ENCODE peak calls at places on chromosomes 2 and 18, in seven cellular contexts. I is IMR-90, N is mesenchymal stem cell, J is kidney, M is GM23248, K is right atrium auricular region, V is H1. Y is an unnamed sample. For H3K4me1 and H3K36me3, the result is how much of the 10 kb centered on the place peaks cover.

GRCh38 chr2:128986867-128987268 is 668.2 kb upstream of the HS6ST1 start:
- DNase-seq in I (no peak), M (no peak), V (no peak), J (no peak), N (no peak), K (no peak), Y (no peak)

GRCh38 chr18:5600376-5601071 is 56.7 kb upstream of the EPB41L3 start:
- DNase-seq in I (peak), M (peak), J (no peak), V (no peak), N (no peak), K (no peak), Y (no peak)

GRCh38 chr18:33154049-33154448 is 286.5 kb downstream of the CCDC178 start:
- DNase-seq in M (no peak), V (no peak), I (no peak), N (no peak), K (no peak), J (no peak), Y (no peak)

GRCh38 chr2:65351234-65351947 is 81.0 kb downstream of the SPRED2 start:
- DNase-seq in J (no peak), I (peak), K (no peak), V (no peak), M (peak), N (peak), Y (no peak)

GRCh38 chr2:216447293-216447692 is 35.0 kb downstream of the SMARCAL1 start:
- DNase-seq in V (no peak), J (no peak), N (no peak), M (no peak), K (no peak), I (no peak), Y (no peak)

GRCh38 chr2:192278701-192279100 is 84.0 kb upstream of the TMEFF2 start:
- DNase-seq in V (no peak), J (no peak), I (no peak), K (no peak), N (no peak), M (no peak), Y (no peak)

GRCh38 chr2:172865422-172865821 is 129.8 kb downstream of the RAPGEF4 start:
- DNase-seq in M (peak), N (no peak), I (peak), V (no peak), J (no peak), K (no peak), Y (no peak)

GRCh38 chr2:47485751-47486300 is 82.9 kb downstream of the MSH2 start:
- DNase-seq in M (peak), J (no peak), N (no peak), V (no peak), K (no peak), I (peak), Y (no peak)

GRCh38 chr2:112075490-112076260 is 20.6 kb downstream of the TMEM87B start:
- DNase-seq in K (no peak), V (no peak), M (peak), N (no peak), I (peak), J (no peak), Y (peak)

GRCh38 chr2:41194235-41194634 is 742.3 kb upstream of the SLC8A1 start:
- DNase-seq in I (peak), M (peak), K (peak), V (no peak), J (peak), N (peak), Y (no peak)

GRCh38 chr2:239711911-239712570 is 311.2 kb upstream of the HDAC4 start:
- DNase-seq in M (no peak), I (no peak), K (no peak), V (no peak), J (peak), N (no peak), Y (no peak)

GRCh38 chr2:154437104-154437503 is 261.4 kb upstream of the KCNJ3 start:
- DNase-seq in K (no peak), M (no peak), I (no peak), J (no peak), V (no peak), N (no peak), Y (no peak)

GRCh38 chr2:74514368-74515270 is at the start of gene TLX2:
- DNase-seq in V (no peak), K (no peak), I (no peak), M (peak), N (no peak), J (peak), Y (no peak)

GRCh38 chr2:202632682-202633081 is 2.1 kb upstream of the FAM117B start:
- DNase-seq in N (no peak), M (peak), V (no peak), K (peak), J (no peak), I (peak), Y (no peak)

GRCh38 chr2:218902427-218902826 is 21.8 kb downstream of the WNT10A start:
- DNase-seq in V (no peak), M (no peak), N (no peak), J (no peak), K (no peak), I (no peak), Y (no peak)

GRCh38 chr2:226300487-226300886 is 499.1 kb downstream of the IRS1 start:
- DNase-seq in J (no peak), I (no peak), V (no peak), N (no peak), K (no peak), M (no peak), Y (no peak)

GRCh38 chr18:5512191-5512590 is 31.6 kb downstream of the EPB41L3 start:
- DNase-seq in I (no peak), V (no peak), N (no peak), K (no peak), M (no peak), J (no peak), Y (no peak)

GRCh38 chr2:199128476-199129214 is 329.1 kb downstream of the SATB2 start:
- DNase-seq in J (no peak), I (no peak), M (peak), N (no peak), K (no peak), V (no peak), Y (no peak)

GRCh38 chr2:239762742-239763269 is 262.3 kb downstream of the NDUFA10 start:
- DNase-seq in I (no peak), J (no peak), V (no peak), N (no peak), M (peak), K (no peak), Y (no peak)

GRCh38 chr2:47438084-47438483 is 35.1 kb downstream of the MSH2 start:
- DNase-seq in I (no peak), M (no peak), J (no peak), V (no peak), N (no peak), K (no peak), Y (no peak)

GRCh38 chr2:111944536-111945210 is 46.3 kb downstream of the MERTK start:
- DNase-seq in V (no peak), K (no peak), N (no peak), M (no peak), I (no peak), J (no peak), Y (no peak)

GRCh38 chr18:21830533-21830932 is 89.9 kb downstream of the MIB1 start:
- DNase-seq in K (no peak), I (no peak), M (no peak), J (no peak), N (no peak), V (no peak), Y (no peak)

GRCh38 chr2:75788154-75788553 is 77.4 kb upstream of the GCFC2 start:
- DNase-seq in J (no peak), N (no peak), M (no peak), I (no peak), V (no peak), K (no peak), Y (no peak)

GRCh38 chr18:60982296-60982695 is 350.9 kb upstream of the CDH20 start:
- DNase-seq in K (no peak), N (no peak), M (no peak), V (no peak), I (no peak), J (no peak), Y (no peak)

GRCh38 chr2:9944330-9944758 is 7.1 kb upstream of the GRHL1 start:
- DNase-seq in K (no peak), N (no peak), V (no peak), J (peak), M (peak), I (no peak), Y (no peak)
- H3K4me1 ChIP-seq in K (under half), N (under half), V (under half), J (under half), M (under half), I (under half), Y (under half)

DNA sequence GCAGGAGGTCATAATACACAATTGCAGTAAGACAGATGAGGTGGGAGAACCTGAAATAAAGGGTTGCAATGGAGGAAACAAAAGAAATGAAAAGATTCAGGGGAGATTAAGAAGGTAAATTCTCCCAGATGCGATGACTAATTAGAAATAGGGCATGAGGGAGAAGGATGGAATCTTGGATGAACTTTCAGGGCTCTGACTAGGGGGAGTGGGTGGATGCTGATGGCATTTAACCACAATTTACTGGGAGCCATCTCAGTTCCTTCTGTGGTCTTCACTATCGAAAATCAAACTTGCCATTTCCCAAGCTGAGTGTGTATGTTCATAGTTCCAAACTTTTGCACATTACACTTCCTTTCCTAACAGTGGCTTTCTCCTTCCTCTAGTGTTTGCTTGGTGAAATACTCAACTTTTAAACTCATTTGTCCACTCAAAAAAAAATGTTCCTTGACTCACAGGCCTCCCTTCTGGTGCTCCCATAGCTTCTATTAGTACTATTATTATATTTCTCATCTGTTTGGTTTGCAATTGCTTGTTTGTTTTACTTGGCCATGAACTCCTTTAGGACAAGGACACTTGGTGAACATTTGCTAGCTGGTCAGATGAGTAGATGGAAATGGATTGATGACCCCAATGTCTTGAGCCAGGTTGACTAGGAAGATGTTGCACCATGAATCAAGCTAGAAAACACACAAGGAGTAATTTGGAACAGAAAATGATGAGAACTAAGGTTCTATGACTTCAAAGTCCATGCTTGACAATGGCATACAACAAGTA is 178.5 kb downstream of the DIS3L2 start:
- DNase-seq in N (no peak), J (no peak), M (peak), K (no peak), V (no peak), I (peak), Y (no peak)
- H3K36me3 ChIP-seq in N (under half), J (under half), M (under half), K (under half), V (under half), I (under half), Y (under half)

GRCh38 chr2:60517441-60517840 is 36.0 kb downstream of the BCL11A start:
- DNase-seq in V (no peak), J (no peak), M (peak), N (no peak), K (peak), I (peak), Y (no peak)
- H3K4me1 ChIP-seq in V (under half), J (under half), M (half or more), N (under half), K (under half), I (under half), Y (under half)

GRCh38 chr2:18346364-18346763 is 214.1 kb downstream of the RDH14 start:
- DNase-seq in J (no peak), V (no peak), I (no peak), N (no peak), M (no peak), K (no peak), Y (no peak)
- H3K36me3 ChIP-seq in J (under half), V (under half), I (under half), N (under half), M (under half), K (under half), Y (under half)

Y was measured in SJSA1.